ENCODE peak calls at places on chromosomes 16 and 17, in nine cellular contexts. S is body of pancreas; M is uterus; T is left ventricle myocardium inferior; Y is pancreas; G is fibroblast of lung; X is ascending aorta; P is left lung; K is CD8-positive, alpha-beta memory T cell. Q is an unnamed sample.
A peak's percentile ranks its signal among the peaks of the same experiment; 100 is the strongest.

GRCh38 chr16:1996175-1996574 is 6.4 kb downstream of the SYNGR3 start:
- DNase-seq in X (no peak), P (no peak), K (no peak), M (no peak), Y (no peak), G (no peak), T (no peak), S (no peak), Q (no peak)

GRCh38 chr17:2899911-2900310 is 103.7 kb downstream of the RAP1GAP2 start:
- DNase-seq in T (no peak), Y (peak; percentile 80), P (no peak), G (no peak), S (peak; percentile 87), M (no peak), X (no peak), K (no peak), Q (no peak)

GRCh38 chr17:17497065-17497844 is 1.1 kb upstream of the RASD1 start:
- DNase-seq in P (peak; percentile 24), S (no peak), G (peak; percentile 20), X (no peak), K (no peak), T (no peak), Y (no peak), M (no peak), Q (no peak)

GRCh38 chr17:59331929-59332889 is 754 bp downstream of the YPEL2 start:
- DNase-seq in G (no peak), Y (peak; percentile 58), K (peak; percentile 13), P (peak; percentile 65), X (peak; percentile 82), S (peak; percentile 67), M (peak; percentile 40), T (peak; percentile 73), Q (peak; percentile 61)

GRCh38 chr16:14511798-14512131 is 118.3 kb downstream of the PARN start:
- DNase-seq in P (no peak), G (peak; percentile 34), M (no peak), S (no peak), K (no peak), Y (no peak), X (no peak), T (no peak), Q (no peak)

GRCh38 chr17:42846594-42847280 is 2.4 kb downstream of the AOC2 start:
- DNase-seq in S (no peak), T (no peak), K (no peak), Y (no peak), X (no peak), G (no peak), P (no peak), M (no peak), Q (peak; percentile 79)

GRCh38 chr17:4365628-4366311 is 705 bp downstream of the UBE2G1 start:
- DNase-seq in S (peak; percentile 61), K (no peak), T (peak; percentile 37), M (peak; percentile 41), Y (no peak), X (no peak), G (peak; percentile 11), P (peak; percentile 45), Q (peak; percentile 58)

GRCh38 chr16:6573577-6573976 is 759.1 kb upstream of the RBFOX1 start:
- DNase-seq in G (no peak), M (no peak), K (no peak), S (peak; percentile 18), P (no peak), Y (no peak), T (peak; percentile 14), X (no peak), Q (peak; percentile 76)

GRCh38 chr17:34163681-34164080 is 91.4 kb upstream of the CCL2 start:
- DNase-seq in P (no peak), X (no peak), Y (no peak), T (no peak), M (no peak), K (no peak), G (peak; percentile 11), S (peak; percentile 13), Q (peak; percentile 20)

GRCh38 chr16:69217433-69217832 is 30.5 kb downstream of the SNTB2 start:
- DNase-seq in M (no peak), P (no peak), Y (no peak), K (no peak), S (no peak), T (no peak), X (no peak), G (peak; percentile 78), Q (no peak)

GRCh38 chr17:17929655-17930380 is 42.4 kb downstream of the TOM1L2 start:
- DNase-seq in G (peak; percentile 58), S (no peak), P (no peak), M (no peak), K (no peak), Y (no peak), T (no peak), X (no peak), Q (no peak)

GRCh38 chr17:49013311-49014205 is 16.4 kb downstream of the IGF2BP1 start:
- DNase-seq in T (no peak), K (no peak), M (no peak), P (no peak), X (no peak), S (no peak), Y (no peak), G (no peak), Q (no peak)

GRCh38 chr17:59221159-59221847 is 992 bp downstream of the GDPD1 start:
- DNase-seq in Y (no peak), S (no peak), G (no peak), M (no peak), X (no peak), K (no peak), P (no peak), T (no peak), Q (no peak)

DNA sequence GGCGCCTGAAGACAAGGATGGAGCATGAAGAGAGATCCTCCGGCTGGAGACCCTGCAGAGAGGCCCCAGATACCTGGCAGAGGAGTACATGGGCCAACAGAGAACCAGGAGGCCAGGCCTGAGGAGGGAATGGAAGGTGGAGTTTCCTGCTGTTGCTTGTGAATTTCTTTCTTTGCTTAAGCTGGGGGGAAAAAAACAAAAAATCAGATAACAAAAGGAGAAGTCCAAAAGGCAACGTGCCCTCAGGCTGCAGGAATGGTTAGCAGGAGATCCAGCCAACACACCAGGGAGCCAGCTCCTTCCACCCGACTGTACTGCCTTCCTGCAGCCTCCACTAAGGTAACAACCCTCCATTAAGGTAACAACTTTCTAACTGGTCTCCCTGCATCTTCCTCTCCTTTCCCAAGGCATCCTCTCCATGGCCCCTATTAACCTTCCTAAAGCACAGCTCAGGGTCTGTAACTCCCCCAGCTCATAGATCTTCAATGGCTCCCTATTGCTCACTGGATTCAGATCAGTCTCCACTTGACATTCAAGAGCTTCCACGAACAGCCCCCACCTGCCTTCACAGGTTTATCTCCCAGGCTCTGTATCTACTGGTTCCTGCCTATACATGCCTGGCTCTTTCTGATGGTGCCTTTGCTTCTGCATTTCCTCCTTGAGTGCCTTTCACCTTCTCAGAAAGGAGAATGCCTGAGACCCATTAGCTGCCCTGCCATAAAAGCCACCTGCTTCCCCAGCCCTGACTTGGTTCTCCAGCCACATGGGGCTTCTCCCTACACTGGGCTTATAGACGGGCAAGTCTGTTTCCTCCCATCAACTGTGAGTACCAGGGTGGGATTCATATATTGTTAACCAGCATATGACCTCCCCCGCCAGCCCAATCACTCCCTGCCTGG is 725 bp upstream of the ARL5C start:
- DNase-seq in X (no peak), P (no peak), K (no peak), M (no peak), Y (peak; percentile 47), S (peak; percentile 78), T (no peak), G (no peak), Q (no peak)
- H3K4me3 ChIP-seq in X (no peak overlapping the region), P (no peak overlapping the region), K (no peak overlapping the region), M (no peak overlapping the region), Y (no peak overlapping the region), S (no peak overlapping the region), T (no peak overlapping the region), G (no peak overlapping the region), Q (no peak overlapping the region)

GRCh38 chr16:85136213-85136704 is 24.0 kb upstream of the CIBAR2 start:
- DNase-seq in S (peak; percentile 33), K (no peak), Y (no peak), M (no peak), X (no peak), T (no peak), G (no peak), P (peak; percentile 76), Q (peak; percentile 59)
- H3K27ac ChIP-seq in S (peak overlapping the region; percentile 68), K (no peak overlapping the region), Y (no peak overlapping the region), M (peak overlapping the region; percentile 86), X (peak overlapping the region; percentile 68), T (peak overlapping the region; percentile 86), G (peak overlapping the region; percentile 1), P (peak overlapping the region; percentile 85), Q (peak overlapping the region; percentile 92)

GRCh38 chr17:82334622-82335394 is 1.2 kb upstream of the SECTM1 start:
- DNase-seq in X (no peak), G (no peak), M (no peak), P (no peak), Y (no peak), S (no peak), K (no peak), T (no peak), Q (no peak)
- H3K4me3 ChIP-seq in X (peak overlapping the region; percentile 69), G (peak overlapping the region; percentile 44), M (peak overlapping the region; percentile 12), P (peak overlapping the region; percentile 14), Y (no peak overlapping the region), S (no peak overlapping the region), K (peak overlapping the region; percentile 63), T (peak overlapping the region; percentile 70), Q (peak overlapping the region; percentile 57)

DNA sequence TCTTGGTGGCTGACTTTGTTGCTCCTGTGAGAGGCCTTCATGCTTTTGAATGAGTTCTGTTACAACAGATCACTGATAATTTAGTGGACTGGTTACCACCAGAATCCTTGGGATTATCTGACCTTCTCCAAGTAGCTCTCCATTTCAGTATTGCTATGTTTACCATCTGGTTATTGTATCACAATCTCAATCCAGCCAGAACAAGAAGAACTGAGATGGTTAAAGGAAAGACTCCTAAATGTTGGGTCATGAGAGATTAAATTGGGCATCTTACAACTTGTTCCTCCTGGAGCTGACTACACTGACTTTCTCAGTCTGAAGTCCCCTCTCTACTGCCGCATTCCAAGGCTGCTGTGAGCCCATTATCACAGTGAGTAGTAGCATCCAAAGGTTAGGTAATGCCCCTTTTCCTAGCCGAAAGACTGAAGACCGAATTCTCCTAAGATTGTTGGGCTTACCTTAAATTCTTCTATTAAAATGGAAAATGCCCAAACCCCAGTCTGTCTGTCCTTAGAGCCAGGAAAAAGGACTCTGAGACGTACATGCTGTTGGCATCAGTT is 181.7 kb upstream of the TBX2 start:
- DNase-seq in K (no peak), G (no peak), P (no peak), M (no peak), Y (no peak), X (no peak), T (no peak), S (no peak), Q (no peak)
- H3K27ac ChIP-seq in K (no peak overlapping the region), G (peak overlapping the region; percentile 49), P (no peak overlapping the region), M (peak overlapping the region; percentile 24), Y (no peak overlapping the region), X (peak overlapping the region; percentile 1), T (peak overlapping the region; percentile 70), S (no peak overlapping the region), Q (no peak overlapping the region)

Q was measured in adrenal gland.